ENCODE peak calls at places on chromosomes 2 and 18, in four cellular contexts. K, X, S and Z are unnamed samples.
A peak's percentile ranks its signal among the peaks of the same experiment; 100 is the strongest.

GRCh38 chr2:134452042-134452733 is 198.3 kb downstream of the MGAT5 start:
- DNase-seq in K (no peak), X (no peak), S (no peak), Z (no peak)

GRCh38 chr2:105068387-105068786 is 30.5 kb downstream of the MRPS9 start:
- DNase-seq in K (no peak), S (no peak), X (no peak), Z (no peak)

GRCh38 chr18:13835202-13835601 is 11.3 kb downstream of the MC5R start:
- DNase-seq in K (no peak), S (no peak), X (no peak), Z (no peak)

GRCh38 chr18:55321268-55322175 is 266.5 kb downstream of the TCF4 start:
- DNase-seq in S (peak; percentile 39), X (no peak), K (no peak), Z (peak; percentile 82)

GRCh38 chr2:240271716-240272341 is 131.4 kb upstream of the OTOS start:
- DNase-seq in X (no peak), S (no peak), K (no peak), Z (no peak)

GRCh38 chr2:209523041-209523740 is 99.3 kb downstream of the MAP2 start:
- DNase-seq in K (no peak), X (no peak), S (no peak), Z (no peak)

GRCh38 chr2:44120428-44120827 is 48.2 kb upstream of the PPM1B start:
- DNase-seq in S (no peak), K (no peak), X (no peak), Z (no peak)

GRCh38 chr2:53987336-53987921 is 16.6 kb upstream of the PSME4 start:
- DNase-seq in K (no peak), X (no peak), S (peak; percentile 21), Z (peak; percentile 82)

GRCh38 chr2:14827226-14828023 is 194.9 kb downstream of the LRATD1 start:
- DNase-seq in X (no peak), K (no peak), S (no peak), Z (no peak)

GRCh38 chr18:13455960-13456471 is 237.5 kb downstream of the LDLRAD4 start:
- DNase-seq in S (no peak), X (no peak), K (no peak), Z (no peak)

GRCh38 chr2:158984554-158985207 is 16.2 kb downstream of the TANC1 start:
- DNase-seq in X (no peak), K (no peak), S (peak; percentile 39), Z (no peak)

GRCh38 chr18:66510357-66511027 is 93.4 kb downstream of the CDH19 start:
- DNase-seq in K (no peak), S (no peak), X (no peak), Z (no peak)

GRCh38 chr2:143581989-143582719 is 452.9 kb downstream of the ARHGAP15 start:
- DNase-seq in S (no peak), X (no peak), K (no peak), Z (no peak)

GRCh38 chr2:71235930-71236587 is 9.2 kb upstream of the PAIP2B start:
- DNase-seq in S (no peak), K (no peak), X (no peak), Z (no peak)

GRCh38 chr18:13136056-13136688 is 82.4 kb upstream of the LDLRAD4 start:
- DNase-seq in S (no peak), K (no peak), X (no peak), Z (no peak)

GRCh38 chr2:239630618-239631286 is 229.9 kb upstream of the HDAC4 start:
- DNase-seq in S (no peak), K (no peak), X (no peak), Z (no peak)

GRCh38 chr2:1162768-1163584 is 212.3 kb downstream of the SNTG2 start:
- DNase-seq in K (no peak), S (no peak), X (no peak), Z (no peak)

GRCh38 chr2:166653185-166653813 is 159.2 kb upstream of the SCN7A start:
- DNase-seq in K (no peak), X (no peak), S (no peak), Z (peak; percentile 35)

GRCh38 chr2:238868616-238869292 is 20.9 kb downstream of the TWIST2 start:
- DNase-seq in S (no peak), K (no peak), X (no peak), Z (no peak)

GRCh38 chr2:235555356-235555755 is 61.5 kb downstream of the AGAP1 start:
- DNase-seq in S (no peak), X (no peak), K (no peak), Z (no peak)

GRCh38 chr2:152402780-152403388 is 67.9 kb downstream of the FMNL2 start:
- DNase-seq in K (no peak), X (no peak), S (no peak), Z (no peak)

GRCh38 chr2:141381946-141382345 is 748.9 kb downstream of the LRP1B start:
- DNase-seq in X (no peak), K (no peak), S (no peak), Z (no peak)

DNA sequence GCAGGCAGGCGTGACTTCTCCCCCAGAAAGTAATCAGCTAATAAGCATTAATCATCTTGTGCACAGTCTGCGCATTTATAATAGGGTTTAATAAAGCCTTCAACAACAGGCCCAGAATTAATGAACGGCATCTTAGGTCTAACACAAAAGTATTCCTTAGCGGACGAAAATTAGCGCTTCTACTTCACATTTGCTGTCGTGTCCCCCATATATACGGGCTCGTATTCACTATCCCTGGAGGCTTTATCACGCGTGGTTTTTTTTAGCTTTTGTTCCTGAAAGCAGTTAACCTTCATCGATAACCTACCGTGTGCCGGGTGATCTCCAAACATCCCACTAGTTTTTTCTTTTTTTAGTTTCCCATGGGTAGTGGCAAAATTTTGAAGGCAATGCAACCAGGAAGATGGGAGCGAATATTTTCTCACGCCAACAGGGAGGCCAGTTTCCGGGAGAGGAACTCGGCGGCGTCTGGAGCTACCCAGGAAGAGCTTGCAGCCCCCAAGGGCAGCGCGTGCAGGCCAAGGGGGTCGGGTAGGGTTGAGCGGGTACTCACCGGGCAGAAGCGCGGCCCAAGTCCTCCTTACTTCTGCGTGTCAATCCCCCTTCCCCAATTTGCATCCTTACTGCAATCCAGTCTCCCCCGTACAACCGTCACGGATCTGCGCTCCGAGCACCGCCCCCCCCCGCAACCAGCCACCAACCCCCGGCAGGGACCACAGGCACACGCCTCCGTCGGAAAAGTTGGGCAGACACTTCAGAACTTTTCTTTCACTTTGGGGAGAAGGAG is 1.5 kb downstream of the ATP8B1 start:
- DNase-seq in X (no peak), S (peak; percentile 36), K (no peak), Z (peak; percentile 82)
- TF ChIP-seq MAX in X (no peak), S (no peak), K (no peak), Z (no peak)

GRCh38 chr2:85589166-85589565 is 4.9 kb downstream of the VAMP5 start:
- DNase-seq in K (no peak), S (no peak), X (no peak), Z (no peak)
- H3K4me1 ChIP-seq in K (peaks cover 20% of the 10 kb centered on the region), S (peaks cover 11% of the 10 kb centered on the region), X (peaks cover 43% of the 10 kb centered on the region), Z (peaks cover 62% of the 10 kb centered on the region)

DNA sequence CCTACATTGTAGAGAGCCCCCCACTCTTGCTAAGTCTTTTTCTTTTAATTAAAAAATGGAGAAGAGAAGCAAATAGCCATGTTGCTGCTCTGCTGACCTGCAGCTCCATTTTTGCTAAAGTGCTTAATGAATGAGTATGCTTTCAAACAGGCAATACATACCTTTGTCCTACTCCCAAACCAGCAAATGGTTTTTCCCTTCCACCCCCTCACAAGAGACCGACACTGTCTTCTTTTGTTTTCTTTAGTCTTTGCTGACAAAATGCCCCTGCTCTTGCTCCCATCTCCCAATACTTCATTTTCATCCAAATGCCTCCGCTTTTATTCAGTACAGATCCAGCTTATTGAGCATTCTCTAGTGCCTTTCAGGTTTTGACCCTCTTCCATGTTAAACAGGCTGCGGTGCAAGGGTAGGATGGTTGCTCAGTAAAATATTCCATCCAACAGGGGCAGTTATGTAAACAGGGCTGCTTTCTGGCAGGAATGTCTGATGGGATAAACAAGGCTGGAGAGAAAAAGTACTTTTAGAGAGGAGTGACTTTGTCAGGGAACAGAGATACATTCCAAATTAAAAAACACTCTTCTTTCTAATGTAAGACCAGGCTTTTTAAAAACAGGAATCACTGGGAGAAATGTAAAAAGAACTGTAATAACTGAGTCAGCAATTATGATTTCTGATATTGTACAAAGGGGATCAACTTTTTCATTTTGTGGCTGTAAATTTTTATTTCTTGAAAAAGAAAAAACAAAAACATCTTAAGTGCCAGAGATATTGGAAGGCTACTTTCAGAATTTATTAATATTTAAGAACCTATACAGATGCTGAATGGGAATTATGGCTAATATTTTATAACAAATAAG is 136.8 kb downstream of the MEP1B start:
- DNase-seq in K (no peak), X (no peak), S (no peak), Z (no peak)
- H3K9ac ChIP-seq in K (no peak overlapping the region), X (no peak overlapping the region), S (no peak overlapping the region), Z (no peak overlapping the region)

GRCh38 chr2:205889073-205889472 is 196.9 kb downstream of the INO80D start:
- DNase-seq in X (no peak), K (no peak), S (no peak), Z (peak; percentile 54)
- TF ChIP-seq MAX in X (no peak), K (no peak), S (no peak), Z (no peak)

GRCh38 chr18:32870611-32871010 is 97.8 kb upstream of the KLHL14 start:
- DNase-seq in X (no peak), K (no peak), S (no peak), Z (no peak)
- H3K4me1 ChIP-seq in X (no peaks in the 10 kb centered on the region), K (no peaks in the 10 kb centered on the region), S (no peaks in the 10 kb centered on the region), Z (no peaks in the 10 kb centered on the region)

DNA sequence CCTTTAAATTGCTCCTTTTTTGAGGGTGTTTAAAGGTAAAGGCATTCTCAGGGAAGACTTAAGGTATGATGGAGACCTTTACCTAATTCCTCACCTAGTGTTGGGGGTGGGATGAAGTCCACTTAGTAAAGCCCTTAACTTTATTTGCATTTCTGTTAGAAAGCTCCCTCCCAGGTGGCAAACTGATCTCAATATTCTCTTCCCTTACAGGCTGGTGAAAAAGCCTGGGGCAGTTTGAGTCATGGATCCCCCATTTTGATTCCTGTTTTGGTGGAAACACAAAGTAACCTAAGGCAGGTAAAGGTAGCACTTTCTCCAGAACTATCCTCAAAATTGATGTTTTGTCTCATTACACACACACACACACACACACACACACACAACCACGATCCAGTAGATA is 33.8 kb upstream of the HNRNPA3 start:
- DNase-seq in K (no peak), S (no peak), X (no peak), Z (no peak)
- H3K9ac ChIP-seq in K (no peak overlapping the region), S (no peak overlapping the region), X (no peak overlapping the region), Z (no peak overlapping the region)

GRCh38 chr2:119744335-119744939 is 15.3 kb upstream of the PTPN4 start:
- DNase-seq in S (no peak), K (peak; percentile 49), X (no peak), Z (peak; percentile 16)
- TF ChIP-seq MAX in S (peak; percentile 42), K (peak; percentile 19), X (no peak), Z (no peak)

DNA sequence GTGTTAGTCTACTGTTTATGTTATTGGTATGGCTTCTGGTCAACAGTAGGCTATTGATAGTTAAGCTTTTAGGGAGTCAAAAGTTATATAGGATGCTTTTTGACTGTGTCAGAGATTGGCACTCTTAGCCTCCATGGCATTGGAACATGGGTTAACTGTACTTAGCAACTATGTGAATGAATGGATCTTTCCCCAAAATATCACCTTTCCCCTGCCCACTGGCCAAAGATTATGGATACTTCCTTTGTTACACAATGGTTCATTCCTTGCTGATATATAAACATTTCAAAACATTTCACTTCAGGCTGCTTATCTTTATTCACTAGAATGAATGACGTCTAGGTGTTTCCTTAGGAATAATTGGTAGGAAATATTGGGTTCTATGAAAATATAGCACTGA is 62.1 kb upstream of the DOCK10 start:
- DNase-seq in K (no peak), S (no peak), X (no peak), Z (peak; percentile 8)
- H3K4me1 ChIP-seq in K (peaks cover 19% of the 10 kb centered on the region), S (peaks cover 16% of the 10 kb centered on the region), X (no peaks in the 10 kb centered on the region), Z (peaks cover 26% of the 10 kb centered on the region)

GRCh38 chr18:1392865-1393734 is 488.4 kb downstream of the ADCYAP1 start:
- DNase-seq in K (no peak), X (no peak), S (no peak), Z (no peak)
- H3K9ac ChIP-seq in K (no peak overlapping the region), X (no peak overlapping the region), S (no peak overlapping the region), Z (no peak overlapping the region)